ENCODE peak calls at places on chromosomes 3 and 15, in six cellular contexts. O is endothelial cell, E is germinal center, D is fibroblast of pulmonary artery, J is HFFc6, R is AML-193. B is an unnamed sample.

GRCh38 chr3:111112913-111113312 is 41.3 kb downstream of the NECTIN3 start:
- DNase-seq in J (no peak), E (no peak), D (peak; percentile 69), O (no peak), R (no peak), B (no peak)

GRCh38 chr15:88375234-88375926 is 91.8 kb downstream of the MRPL46 start:
- DNase-seq in E (no peak), J (peak; percentile 63), D (peak; percentile 64), R (no peak), O (no peak), B (no peak)

GRCh38 chr3:139121513-139122220 is 77.0 kb upstream of the PRR23C start:
- DNase-seq in D (peak; percentile 65), O (no peak), R (no peak), J (no peak), E (no peak), B (no peak)

GRCh38 chr15:40310001-40310959 is 2.5 kb upstream of the PLCB2 start:
- DNase-seq in E (peak; percentile 59), D (peak; percentile 59), O (peak; percentile 84), J (no peak), R (peak; percentile 61), B (no peak)

GRCh38 chr3:132749786-132750185 is 27.6 kb upstream of the NPHP3 start:
- DNase-seq in J (no peak), O (no peak), R (no peak), D (peak; percentile 14), E (no peak), B (no peak)

GRCh38 chr3:126895178-126896066 is 87.5 kb upstream of the PLXNA1 start:
- DNase-seq in O (no peak), D (peak; percentile 23), J (peak; percentile 15), R (no peak), E (no peak), B (no peak)

GRCh38 chr3:195286115-195286872 is 15.3 kb upstream of the XXYLT1 start:
- DNase-seq in J (no peak), R (no peak), E (no peak), D (peak; percentile 67), O (no peak), B (no peak)

GRCh38 chr3:36164400-36164799 is 215.9 kb upstream of the STAC start:
- DNase-seq in E (no peak), D (no peak), R (no peak), J (no peak), O (no peak), B (no peak)

GRCh38 chr3:158808697-158809096 is 6.8 kb downstream of the MFSD1 start:
- DNase-seq in O (no peak), R (no peak), E (no peak), J (peak; percentile 83), D (peak; percentile 23), B (no peak)

GRCh38 chr3:150925751-150926201 is 20.5 kb upstream of the MINDY4B start:
- DNase-seq in J (no peak), O (peak; percentile 68), E (peak; percentile 66), R (peak; percentile 65), D (peak; percentile 20), B (no peak)

GRCh38 chr3:128994581-128995161 is 795 bp upstream of the CFAP92 start:
- DNase-seq in O (no peak), R (no peak), E (no peak), D (no peak), J (no peak), B (no peak)

GRCh38 chr3:71307884-71308697 is 275.4 kb downstream of the FOXP1 start:
- DNase-seq in J (no peak), O (no peak), R (no peak), D (peak; percentile 27), E (no peak), B (peak; percentile 16)

GRCh38 chr3:194760740-194761139 is 75.1 kb downstream of the FAM43A start:
- DNase-seq in O (no peak), J (no peak), R (peak; percentile 44), D (peak; percentile 47), E (no peak), B (no peak)

GRCh38 chr15:92813440-92813839 is 86.7 kb upstream of the CHD2 start:
- DNase-seq in O (no peak), J (no peak), D (no peak), E (no peak), R (no peak), B (no peak)

GRCh38 chr3:40053663-40054062 is 244.3 kb downstream of the MYRIP start:
- DNase-seq in E (no peak), O (no peak), D (no peak), J (no peak), R (no peak), B (no peak)